ENCODE peak calls at places on chromosomes 11 and 22, in seven cellular contexts. L is spleen, A is HCT116, P is endothelial cell of umbilical vein, H is GM12878, J is suprapubic skin, B is K562. O is an unnamed sample.

GRCh38 chr22:46065733-46066454 is 84.4 kb upstream of the PPARA start:
- DNase-seq in A (no peak), P (no peak), J (no peak), H (no peak), B (no peak), L (no peak), O (no peak)

GRCh38 chr22:28917747-28918543 is 34.6 kb downstream of the ZNRF3 start:
- DNase-seq in P (no peak), A (peak), J (no peak), B (no peak), L (no peak), H (no peak), O (no peak)

GRCh38 chr22:22362939-22363338 is 118.4 kb downstream of the VPREB1 start:
- DNase-seq in A (no peak), J (no peak), B (no peak), P (no peak), H (no peak), L (no peak), O (no peak)

GRCh38 chr11:72015511-72016061 is 16.9 kb downstream of the IL18BP start:
- DNase-seq in J (no peak), B (no peak), A (no peak), L (no peak), H (no peak), P (no peak), O (no peak)

GRCh38 chr22:23542933-23543332 is 37.2 kb downstream of the IGLL1 start:
- DNase-seq in H (no peak), L (no peak), J (no peak), B (no peak), A (no peak), P (peak), O (no peak)

GRCh38 chr22:48654492-48654891 is 1173.2 kb downstream of the BRD1 start:
- DNase-seq in H (no peak), A (no peak), P (no peak), B (no peak), J (no peak), L (no peak), O (no peak)

GRCh38 chr11:118572914-118573550 is 823 bp downstream of the ARCN1 start:
- DNase-seq in A (peak), L (no peak), B (peak), H (peak), J (no peak), P (peak), O (peak)

GRCh38 chr11:45264839-45265515 is 21.2 kb downstream of the SYT13 start:
- DNase-seq in P (peak), J (no peak), L (no peak), B (peak), H (no peak), A (no peak), O (no peak)

GRCh38 chr11:13761712-13762111 is 93.2 kb downstream of the FAR1 start:
- DNase-seq in H (no peak), B (no peak), L (no peak), J (no peak), P (peak), A (no peak), O (no peak)

GRCh38 chr11:15602042-15602441 is 487.3 kb downstream of the INSC start:
- DNase-seq in L (no peak), H (no peak), J (no peak), P (no peak), B (no peak), A (no peak), O (no peak)

GRCh38 chr11:18770479-18771125 is 21.0 kb downstream of the PTPN5 start:
- DNase-seq in P (no peak), J (no peak), A (no peak), H (no peak), L (peak), B (no peak), O (no peak)

GRCh38 chr22:32909561-32910348 is 108.2 kb downstream of the TIMP3 start:
- DNase-seq in B (no peak), P (no peak), A (no peak), H (no peak), J (no peak), L (no peak), O (no peak)

GRCh38 chr11:114232400-114233070 is 63.7 kb upstream of the NNMT start:
- DNase-seq in A (no peak), B (no peak), P (no peak), L (no peak), H (no peak), J (no peak), O (no peak)

GRCh38 chr11:105609832-105610781 is at the start of gene GRIA4:
- DNase-seq in B (no peak), H (no peak), P (peak), J (peak), A (no peak), L (peak), O (no peak)

GRCh38 chr22:29481265-29482000 is 1.4 kb downstream of the NEFH start:
- DNase-seq in L (no peak), A (no peak), B (peak), J (no peak), H (no peak), P (no peak), O (no peak)

GRCh38 chr11:10902756-10903155 is 44.9 kb upstream of the ZBED5 start:
- DNase-seq in A (no peak), J (no peak), B (no peak), H (no peak), P (no peak), L (no peak), O (no peak)

GRCh38 chr11:35223429-35223828 is 84.5 kb downstream of the CD44 start:
- DNase-seq in P (no peak), L (no peak), A (no peak), B (no peak), J (no peak), H (no peak), O (no peak)

GRCh38 chr11:123566852-123567251 is 87.6 kb downstream of the SCN3B start:
- DNase-seq in B (no peak), P (no peak), L (no peak), J (no peak), H (no peak), A (no peak), O (no peak)

GRCh38 chr11:113449743-113450142 is 25.5 kb downstream of the DRD2 start:
- DNase-seq in L (no peak), H (no peak), J (no peak), P (no peak), A (no peak), B (no peak), O (no peak)

GRCh38 chr11:130124096-130124495 is 35.5 kb upstream of the ST14 start:
- DNase-seq in J (peak), P (peak), A (peak), B (no peak), H (no peak), L (peak), O (no peak)

GRCh38 chr11:55658031-55658573 is 3.9 kb upstream of the OR4C6 start:
- DNase-seq in H (peak), P (no peak), A (no peak), J (no peak), B (no peak), L (no peak), O (no peak)

GRCh38 chr11:101446238-101446637 is 137.6 kb downstream of the TRPC6 start:
- DNase-seq in J (no peak), H (no peak), B (no peak), L (no peak), P (no peak), A (no peak), O (no peak)

GRCh38 chr22:24583221-24583971 is 9.5 kb downstream of the LRRC75B start:
- DNase-seq in L (peak), A (no peak), H (no peak), B (no peak), P (no peak), J (peak), O (no peak)

GRCh38 chr22:46480396-46480795 is 57.0 kb downstream of the CELSR1 start:
- DNase-seq in A (no peak), H (no peak), J (no peak), P (peak), L (no peak), B (no peak), O (peak)

GRCh38 chr11:33658195-33658900 is 42.3 kb downstream of the C11orf91 start:
- DNase-seq in P (no peak), H (no peak), J (no peak), L (no peak), A (no peak), B (peak), O (no peak)

GRCh38 chr22:36365020-36365411 is 22.8 kb downstream of the MYH9 start:
- DNase-seq in J (no peak), P (peak), B (peak), L (no peak), H (no peak), A (peak), O (no peak)

GRCh38 chr22:36362819-36363377 is 24.9 kb downstream of the MYH9 start:
- DNase-seq in P (no peak), L (no peak), B (no peak), H (no peak), A (no peak), J (no peak), O (no peak)

GRCh38 chr22:36364255-36365019 is 23.3 kb downstream of the MYH9 start:
- DNase-seq in A (no peak), B (no peak), L (no peak), H (no peak), J (no peak), P (no peak), O (no peak)

GRCh38 chr22:36362077-36362476 is 25.7 kb downstream of the MYH9 start:
- DNase-seq in A (no peak), B (no peak), H (no peak), P (no peak), L (no peak), J (no peak), O (no peak)

DNA sequence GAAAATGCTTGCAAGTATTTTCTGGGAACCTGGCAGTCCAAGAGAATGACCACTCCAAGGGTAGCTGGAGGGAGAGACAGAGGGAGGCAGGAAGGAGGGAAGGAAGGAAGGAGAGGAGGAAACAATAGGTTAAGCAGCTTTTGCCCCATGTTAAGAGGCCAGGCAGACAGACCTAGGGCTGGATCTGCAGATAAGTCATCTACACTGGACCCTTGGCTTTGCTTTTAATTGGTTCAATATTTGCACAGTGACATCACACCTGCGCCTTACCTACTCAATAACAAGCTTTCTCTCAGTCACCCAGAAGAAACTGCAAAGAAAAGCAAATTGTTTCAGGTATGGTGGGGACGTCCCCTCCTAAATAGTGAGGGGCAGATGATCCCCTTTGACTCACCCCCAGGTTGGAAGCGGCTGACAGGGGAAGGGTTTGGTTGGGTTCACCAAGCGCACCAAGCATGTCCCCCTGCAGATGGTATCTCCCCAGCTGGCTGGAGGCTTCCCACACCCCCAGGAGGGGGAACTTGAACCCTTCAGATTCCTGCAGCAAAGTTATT is 24.3 kb downstream of the MYH9 start:
- DNase-seq in J (no peak), A (no peak), P (no peak), B (no peak), H (no peak), L (no peak), O (no peak)
- H3K27ac ChIP-seq in J (no peak), A (no peak), P (peak), B (no peak), H (peak), L (peak), O (peak)

GRCh38 chr11:68843703-68844312 is 2.1 kb upstream of the CPT1A start:
- DNase-seq in H (no peak), A (peak), J (peak), L (peak), P (no peak), B (no peak), O (peak)
- TF ChIP-seq POLR2AphosphoS5 in H (no peak), A (peak), J (no peak), L (peak), P (no peak), B (no peak), O (peak)

GRCh38 chr11:66282468-66283455 is 4.8 kb downstream of the CNIH2 start:
- DNase-seq in H (peak), P (peak), L (peak), J (peak), B (peak), A (peak), O (peak)
- TF ChIP-seq POLR2A in H (peak), P (peak), L (no peak), J (no peak), B (peak), A (no peak), O (no peak)

DNA sequence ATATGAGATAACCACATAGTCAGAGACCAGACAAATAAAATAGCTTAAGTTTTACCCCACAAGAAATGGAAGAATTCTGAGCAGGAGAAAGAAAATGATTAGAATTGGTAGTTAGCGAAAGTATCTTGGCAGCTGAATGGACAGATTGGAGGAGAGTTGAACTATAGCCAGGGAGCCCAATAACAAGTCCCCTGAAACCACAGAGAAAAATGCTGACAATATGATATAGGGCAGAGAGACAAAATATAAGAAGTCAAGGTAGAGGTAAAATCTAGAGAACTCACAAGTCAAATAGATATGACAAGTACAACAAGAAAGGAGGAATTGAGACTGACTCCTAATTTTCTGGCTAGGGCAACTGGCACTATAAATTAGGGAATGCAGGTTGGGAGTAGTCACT is 125.6 kb downstream of the MRTFA start:
- DNase-seq in B (no peak), J (no peak), P (no peak), A (no peak), H (no peak), L (no peak), O (no peak)
- H3K27ac ChIP-seq in B (no peak), J (peak), P (no peak), A (no peak), H (no peak), L (peak), O (peak)

GRCh38 chr11:64244966-64245365 is 1.8 kb downstream of the PPP1R14B start:
- DNase-seq in J (no peak), P (no peak), L (peak), A (no peak), B (no peak), H (no peak), O (no peak)
- TF ChIP-seq POLR2AphosphoS5 in J (no peak), P (no peak), L (no peak), A (peak), B (no peak), H (no peak), O (no peak)

GRCh38 chr11:355581-356458 is 13.5 kb upstream of the B4GALNT4 start:
- DNase-seq in H (peak), J (peak), P (peak), B (peak), A (peak), L (peak), O (peak)
- TF ChIP-seq POLR2A in H (peak), J (no peak), P (peak), B (peak), A (peak), L (peak), O (peak)

GRCh38 chr11:120212926-120213325 is 2.1 kb downstream of the OAF start:
- DNase-seq in J (no peak), H (no peak), B (no peak), L (no peak), P (no peak), A (no peak), O (no peak)
- H3K27ac ChIP-seq in J (peak), H (no peak), B (no peak), L (peak), P (no peak), A (no peak), O (peak)

GRCh38 chr11:316031-316701 is 2.3 kb downstream of the IFITM1 start:
- DNase-seq in B (peak), H (no peak), J (peak), P (no peak), L (peak), A (no peak), O (no peak)
- TF ChIP-seq POLR2AphosphoS5 in B (no peak), H (no peak), J (no peak), P (no peak), L (peak), A (no peak), O (peak)

DNA sequence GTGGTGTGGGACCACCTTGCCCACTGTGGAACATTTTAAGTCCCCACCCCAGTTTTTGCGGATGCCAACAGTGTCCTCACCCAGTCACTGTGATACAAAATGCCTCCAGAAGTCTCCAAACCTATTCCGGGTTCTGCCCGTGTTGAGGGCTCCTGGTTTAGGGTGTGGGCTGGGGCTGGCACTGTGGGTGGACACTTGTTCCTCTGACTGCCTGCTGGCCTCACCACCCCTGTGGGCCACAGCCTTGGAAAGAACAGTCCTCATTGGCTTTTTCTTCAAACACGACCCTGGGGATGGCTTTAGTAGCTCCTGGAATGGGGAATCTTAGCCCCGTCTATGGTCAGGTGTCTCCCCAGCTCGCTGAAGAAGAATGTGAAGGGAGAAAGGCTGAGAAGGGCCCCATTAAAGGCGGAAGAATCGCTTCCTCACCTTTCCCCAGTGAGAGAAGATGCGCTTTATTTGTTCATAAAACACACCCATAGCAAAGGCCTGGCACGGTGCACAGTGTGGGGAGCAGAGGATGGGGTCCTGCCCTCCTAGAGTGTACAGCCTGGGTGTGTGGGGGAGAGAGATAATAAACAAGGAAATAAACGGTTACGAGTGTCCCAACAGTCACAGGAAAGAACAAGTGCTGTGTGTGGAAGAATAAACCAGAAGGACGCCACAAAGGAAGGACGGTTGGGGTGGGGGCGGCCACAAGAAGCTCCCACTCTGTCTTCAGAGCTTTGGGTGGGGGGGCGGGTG is 91.6 kb upstream of the SLC22A12 start:
- DNase-seq in L (no peak), A (no peak), B (no peak), H (no peak), P (no peak), J (peak), O (no peak)
- TF ChIP-seq POLR2A in L (no peak), A (no peak), B (no peak), H (no peak), P (no peak), J (no peak), O (no peak)